ENCODE peak calls at places on chromosomes 6 and 20, in six cellular contexts. One of them, this sample, is unnamed.

GRCh38 chr6:112503210-112503609 is 156.1 kb downstream of the RFPL4B start:
- DNase-seq in HuH-7.5: no peak
- DNase-seq in T-cell: no peak
- DNase-seq in brain microvascular endothelial cell: no peak
- DNase-seq in NCI-H1417: no peak
- DNase-seq in lower lobe of right lung: no peak
- DNase-seq in this sample: no peak

GRCh38 chr20:63373996-63374395 is 12.8 kb upstream of the CHRNA4 start:
- DNase-seq in HuH-7.5: no peak
- DNase-seq in T-cell: no peak
- DNase-seq in brain microvascular endothelial cell: no peak
- DNase-seq in NCI-H1417: no peak
- DNase-seq in lower lobe of right lung: no peak
- DNase-seq in this sample: no peak

GRCh38 chr20:46930940-46931339 is 36.3 kb downstream of the EYA2 start:
- DNase-seq in HuH-7.5: no peak
- DNase-seq in T-cell: no peak
- DNase-seq in brain microvascular endothelial cell: no peak
- DNase-seq in NCI-H1417: no peak
- DNase-seq in lower lobe of right lung: no peak
- DNase-seq in this sample: no peak

GRCh38 chr6:84050408-84050807 is 16.8 kb downstream of the MRAP2 start:
- DNase-seq in HuH-7.5: no peak
- DNase-seq in T-cell: no peak
- DNase-seq in brain microvascular endothelial cell: no peak
- DNase-seq in NCI-H1417: no peak
- DNase-seq in lower lobe of right lung: no peak
- DNase-seq in this sample: no peak

GRCh38 chr6:85620308-85620707 is 22.4 kb downstream of the SYNCRIP start:
- DNase-seq in HuH-7.5: no peak
- DNase-seq in T-cell: no peak
- DNase-seq in brain microvascular endothelial cell: peak; percentile 20
- DNase-seq in NCI-H1417: no peak
- DNase-seq in lower lobe of right lung: no peak
- DNase-seq in this sample: no peak

GRCh38 chr6:48826884-48827701 is 636.0 kb downstream of the MMUT start:
- DNase-seq in HuH-7.5: no peak
- DNase-seq in T-cell: no peak
- DNase-seq in brain microvascular endothelial cell: peak; percentile 98
- DNase-seq in NCI-H1417: no peak
- DNase-seq in lower lobe of right lung: no peak
- DNase-seq in this sample: no peak

GRCh38 chr20:10585308-10585707 is 88.5 kb downstream of the JAG1 start:
- DNase-seq in HuH-7.5: no peak
- DNase-seq in T-cell: no peak
- DNase-seq in brain microvascular endothelial cell: no peak
- DNase-seq in NCI-H1417: no peak
- DNase-seq in lower lobe of right lung: no peak
- DNase-seq in this sample: no peak

GRCh38 chr20:11792229-11792953 is 125.3 kb upstream of the BTBD3 start:
- DNase-seq in HuH-7.5: no peak
- DNase-seq in T-cell: no peak
- DNase-seq in brain microvascular endothelial cell: no peak
- DNase-seq in NCI-H1417: no peak
- DNase-seq in lower lobe of right lung: no peak
- DNase-seq in this sample: no peak

GRCh38 chr6:132731086-132731485 is 17.2 kb upstream of the VNN1 start:
- DNase-seq in HuH-7.5: no peak
- DNase-seq in T-cell: no peak
- DNase-seq in brain microvascular endothelial cell: no peak
- DNase-seq in NCI-H1417: no peak
- DNase-seq in lower lobe of right lung: no peak
- DNase-seq in this sample: no peak

GRCh38 chr20:51529758-51530157 is 12.8 kb downstream of the NFATC2 start:
- DNase-seq in HuH-7.5: no peak
- DNase-seq in T-cell: peak; percentile 63
- DNase-seq in brain microvascular endothelial cell: no peak
- DNase-seq in NCI-H1417: no peak
- DNase-seq in lower lobe of right lung: no peak
- DNase-seq in this sample: no peak

GRCh38 chr6:46013639-46014038 is 2.0 kb downstream of the CLIC5 start:
- DNase-seq in HuH-7.5: no peak
- DNase-seq in T-cell: no peak
- DNase-seq in brain microvascular endothelial cell: no peak
- DNase-seq in NCI-H1417: no peak
- DNase-seq in lower lobe of right lung: no peak
- DNase-seq in this sample: no peak

GRCh38 chr20:50777373-50777772 is 17.5 kb upstream of the BCAS4 start:
- DNase-seq in HuH-7.5: no peak
- DNase-seq in T-cell: no peak
- DNase-seq in brain microvascular endothelial cell: no peak
- DNase-seq in NCI-H1417: no peak
- DNase-seq in lower lobe of right lung: no peak
- DNase-seq in this sample: no peak

GRCh38 chr6:134427721-134428120 is 109.8 kb upstream of the SGK1 start:
- DNase-seq in HuH-7.5: no peak
- DNase-seq in T-cell: no peak
- DNase-seq in brain microvascular endothelial cell: peak; percentile 9
- DNase-seq in NCI-H1417: no peak
- DNase-seq in lower lobe of right lung: no peak
- DNase-seq in this sample: no peak

GRCh38 chr20:54188132-54188835 is 14.5 kb upstream of the CYP24A1 start:
- DNase-seq in HuH-7.5: no peak
- DNase-seq in T-cell: no peak
- DNase-seq in brain microvascular endothelial cell: no peak
- DNase-seq in NCI-H1417: no peak
- DNase-seq in lower lobe of right lung: no peak
- DNase-seq in this sample: no peak

GRCh38 chr6:12279322-12280098 is 10.7 kb upstream of the EDN1 start:
- DNase-seq in HuH-7.5: no peak
- DNase-seq in T-cell: no peak
- DNase-seq in brain microvascular endothelial cell: no peak
- DNase-seq in NCI-H1417: no peak
- DNase-seq in lower lobe of right lung: no peak
- DNase-seq in this sample: no peak

GRCh38 chr20:21808863-21809664 is 103.6 kb downstream of the PAX1 start:
- DNase-seq in HuH-7.5: peak; percentile 70
- DNase-seq in T-cell: peak; percentile 9
- DNase-seq in brain microvascular endothelial cell: no peak
- DNase-seq in NCI-H1417: peak; percentile 22
- DNase-seq in lower lobe of right lung: peak; percentile 70
- DNase-seq in this sample: peak; percentile 54

GRCh38 chr20:3046677-3047462 is 1.0 kb downstream of the MRPS26 start:
- DNase-seq in HuH-7.5: no peak
- DNase-seq in T-cell: no peak
- DNase-seq in brain microvascular endothelial cell: peak; percentile 5
- DNase-seq in NCI-H1417: peak; percentile 87
- DNase-seq in lower lobe of right lung: peak; percentile 59
- DNase-seq in this sample: no peak

GRCh38 chr20:35606127-35606526 is 9.5 kb upstream of the SPAG4 start:
- DNase-seq in HuH-7.5: no peak
- DNase-seq in T-cell: no peak
- DNase-seq in brain microvascular endothelial cell: no peak
- DNase-seq in NCI-H1417: no peak
- DNase-seq in lower lobe of right lung: no peak
- DNase-seq in this sample: no peak

GRCh38 chr6:42400031-42400760 is 51.5 kb downstream of the TRERF1 start:
- DNase-seq in HuH-7.5: no peak
- DNase-seq in T-cell: no peak
- DNase-seq in brain microvascular endothelial cell: no peak
- DNase-seq in NCI-H1417: no peak
- DNase-seq in lower lobe of right lung: no peak
- DNase-seq in this sample: no peak

GRCh38 chr6:40720375-40720748 is 133.2 kb upstream of the LRFN2 start:
- DNase-seq in HuH-7.5: no peak
- DNase-seq in T-cell: no peak
- DNase-seq in brain microvascular endothelial cell: no peak
- DNase-seq in NCI-H1417: no peak
- DNase-seq in lower lobe of right lung: no peak
- DNase-seq in this sample: no peak

GRCh38 chr20:19552144-19552895 is 205.7 kb upstream of the RIN2 start:
- DNase-seq in HuH-7.5: no peak
- DNase-seq in T-cell: no peak
- DNase-seq in brain microvascular endothelial cell: no peak
- DNase-seq in NCI-H1417: no peak
- DNase-seq in lower lobe of right lung: peak; percentile 50
- DNase-seq in this sample: peak; percentile 33

GRCh38 chr20:51562027-51562333 is 19.5 kb upstream of the NFATC2 start:
- DNase-seq in HuH-7.5: no peak
- DNase-seq in T-cell: no peak
- DNase-seq in brain microvascular endothelial cell: peak; percentile 46
- DNase-seq in NCI-H1417: no peak
- DNase-seq in lower lobe of right lung: no peak
- DNase-seq in this sample: no peak

GRCh38 chr6:148396411-148396810 is 53.8 kb downstream of the SASH1 start:
- DNase-seq in HuH-7.5: no peak
- DNase-seq in T-cell: no peak
- DNase-seq in brain microvascular endothelial cell: no peak
- DNase-seq in NCI-H1417: no peak
- DNase-seq in lower lobe of right lung: no peak
- DNase-seq in this sample: no peak

GRCh38 chr6:162907876-162908481 is 180.2 kb downstream of the PACRG start:
- DNase-seq in HuH-7.5: no peak
- DNase-seq in T-cell: no peak
- DNase-seq in brain microvascular endothelial cell: peak; percentile 32
- DNase-seq in NCI-H1417: no peak
- DNase-seq in lower lobe of right lung: no peak
- DNase-seq in this sample: peak; percentile 7

GRCh38 chr20:63696311-63696627 is 183 bp upstream of the TNFRSF6B start:
- DNase-seq in HuH-7.5: no peak
- DNase-seq in T-cell: peak; percentile 45
- DNase-seq in brain microvascular endothelial cell: no peak
- DNase-seq in NCI-H1417: no peak
- DNase-seq in lower lobe of right lung: peak; percentile 45
- DNase-seq in this sample: no peak

GRCh38 chr20:12835999-12836398 is 172.8 kb upstream of the SPTLC3 start:
- DNase-seq in HuH-7.5: no peak
- DNase-seq in T-cell: no peak
- DNase-seq in brain microvascular endothelial cell: no peak
- DNase-seq in NCI-H1417: no peak
- DNase-seq in lower lobe of right lung: no peak
- DNase-seq in this sample: no peak

GRCh38 chr6:99241905-99242534 is 107.5 kb downstream of the FAXC start:
- DNase-seq in HuH-7.5: no peak
- DNase-seq in T-cell: no peak
- DNase-seq in brain microvascular endothelial cell: peak; percentile 46
- DNase-seq in NCI-H1417: peak; percentile 26
- DNase-seq in lower lobe of right lung: no peak
- DNase-seq in this sample: no peak

GRCh38 chr20:6265204-6265904 is 142.5 kb upstream of the FERMT1 start:
- DNase-seq in HuH-7.5: peak; percentile 51
- DNase-seq in T-cell: no peak
- DNase-seq in brain microvascular endothelial cell: peak; percentile 82
- DNase-seq in NCI-H1417: peak; percentile 28
- DNase-seq in lower lobe of right lung: no peak
- DNase-seq in this sample: no peak

GRCh38 chr6:129194441-129195021 is 311.6 kb downstream of the LAMA2 start:
- DNase-seq in HuH-7.5: no peak
- DNase-seq in T-cell: no peak
- DNase-seq in brain microvascular endothelial cell: no peak
- DNase-seq in NCI-H1417: no peak
- DNase-seq in lower lobe of right lung: no peak
- DNase-seq in this sample: no peak